ENCODE peak calls at places on chromosome 21, in nine cellular contexts. One of them, this sample, is unnamed.

GRCh38 chr21:37001446-37001845 is 5.1 kb upstream of the RIPPLY3 start:
- DNase-seq in GM10248: no peak
- DNase-seq in sigmoid colon: no peak
- DNase-seq in Ammon's horn: no peak
- DNase-seq in T-helper 2 cell: no peak
- DNase-seq in GM13977: no peak
- DNase-seq in GDM1: no peak
- DNase-seq in SK-N-SH: no peak
- DNase-seq in activated CD4-positive, alpha-beta T cell treated with anti-CD3 and anti-CD28 coated beads, Interleukin-2, amount 10 ng/mL, durations not matched to agents 7 days and 5 days: no peak
- DNase-seq in this sample: no peak

GRCh38 chr21:45363921-45364463 is 41.0 kb upstream of the COL18A1 start:
- DNase-seq in activated CD4-positive, alpha-beta T cell treated with anti-CD3 and anti-CD28 coated beads, Interleukin-2, amount 10 ng/mL, durations not matched to agents 7 days and 5 days: peak; percentile 17
- DNase-seq in T-helper 2 cell: peak; percentile 37
- DNase-seq in GDM1: no peak
- DNase-seq in SK-N-SH: no peak
- DNase-seq in GM13977: peak; percentile 79
- DNase-seq in GM10248: peak; percentile 63
- DNase-seq in sigmoid colon: peak; percentile 95
- DNase-seq in Ammon's horn: peak; percentile 73
- DNase-seq in this sample: no peak

GRCh38 chr21:26027696-26028095 is 142.9 kb downstream of the APP start:
- DNase-seq in GDM1: no peak
- DNase-seq in activated CD4-positive, alpha-beta T cell treated with anti-CD3 and anti-CD28 coated beads, Interleukin-2, amount 10 ng/mL, durations not matched to agents 7 days and 5 days: no peak
- DNase-seq in GM13977: no peak
- DNase-seq in sigmoid colon: no peak
- DNase-seq in T-helper 2 cell: no peak
- DNase-seq in Ammon's horn: no peak
- DNase-seq in GM10248: no peak
- DNase-seq in SK-N-SH: no peak
- DNase-seq in this sample: no peak

GRCh38 chr21:45600248-45600647 is 43.3 kb upstream of the PCBP3 start:
- DNase-seq in activated CD4-positive, alpha-beta T cell treated with anti-CD3 and anti-CD28 coated beads, Interleukin-2, amount 10 ng/mL, durations not matched to agents 7 days and 5 days: no peak
- DNase-seq in T-helper 2 cell: no peak
- DNase-seq in sigmoid colon: no peak
- DNase-seq in Ammon's horn: no peak
- DNase-seq in SK-N-SH: no peak
- DNase-seq in GDM1: no peak
- DNase-seq in GM13977: no peak
- DNase-seq in GM10248: no peak
- DNase-seq in this sample: no peak

GRCh38 chr21:29189358-29189757 is 58.9 kb downstream of the MAP3K7CL start:
- DNase-seq in activated CD4-positive, alpha-beta T cell treated with anti-CD3 and anti-CD28 coated beads, Interleukin-2, amount 10 ng/mL, durations not matched to agents 7 days and 5 days: no peak
- DNase-seq in GDM1: no peak
- DNase-seq in T-helper 2 cell: no peak
- DNase-seq in GM13977: no peak
- DNase-seq in GM10248: no peak
- DNase-seq in sigmoid colon: no peak
- DNase-seq in SK-N-SH: no peak
- DNase-seq in Ammon's horn: no peak
- DNase-seq in this sample: no peak

GRCh38 chr21:28454978-28455600 is 537.6 kb downstream of the LTN1 start:
- DNase-seq in sigmoid colon: no peak
- DNase-seq in T-helper 2 cell: no peak
- DNase-seq in GM10248: no peak
- DNase-seq in Ammon's horn: peak; percentile 20
- DNase-seq in activated CD4-positive, alpha-beta T cell treated with anti-CD3 and anti-CD28 coated beads, Interleukin-2, amount 10 ng/mL, durations not matched to agents 7 days and 5 days: no peak
- DNase-seq in GDM1: no peak
- DNase-seq in SK-N-SH: no peak
- DNase-seq in GM13977: no peak
- DNase-seq in this sample: no peak

GRCh38 chr21:45525153-45525909 is 16.9 kb downstream of the SLC19A1 start:
- DNase-seq in GDM1: no peak
- DNase-seq in SK-N-SH: no peak
- DNase-seq in Ammon's horn: no peak
- DNase-seq in GM13977: no peak
- DNase-seq in T-helper 2 cell: no peak
- DNase-seq in GM10248: no peak
- DNase-seq in sigmoid colon: peak; percentile 63
- DNase-seq in activated CD4-positive, alpha-beta T cell treated with anti-CD3 and anti-CD28 coated beads, Interleukin-2, amount 10 ng/mL, durations not matched to agents 7 days and 5 days: no peak
- DNase-seq in this sample: peak; percentile 97

GRCh38 chr21:33940846-33941245 is 25.2 kb upstream of the ATP5PO start:
- DNase-seq in GM13977: no peak
- DNase-seq in Ammon's horn: no peak
- DNase-seq in GDM1: no peak
- DNase-seq in sigmoid colon: no peak
- DNase-seq in SK-N-SH: no peak
- DNase-seq in GM10248: no peak
- DNase-seq in activated CD4-positive, alpha-beta T cell treated with anti-CD3 and anti-CD28 coated beads, Interleukin-2, amount 10 ng/mL, durations not matched to agents 7 days and 5 days: no peak
- DNase-seq in T-helper 2 cell: no peak
- DNase-seq in this sample: no peak

GRCh38 chr21:46424062-46424591 is 34.6 kb upstream of the DIP2A start:
- DNase-seq in T-helper 2 cell: no peak
- DNase-seq in GDM1: no peak
- DNase-seq in SK-N-SH: no peak
- DNase-seq in Ammon's horn: no peak
- DNase-seq in sigmoid colon: no peak
- DNase-seq in GM13977: no peak
- DNase-seq in GM10248: no peak
- DNase-seq in activated CD4-positive, alpha-beta T cell treated with anti-CD3 and anti-CD28 coated beads, Interleukin-2, amount 10 ng/mL, durations not matched to agents 7 days and 5 days: peak; percentile 28
- DNase-seq in this sample: no peak

GRCh38 chr21:33007747-33008146 is 18.0 kb upstream of the OLIG2 start:
- DNase-seq in Ammon's horn: no peak
- DNase-seq in GM13977: no peak
- DNase-seq in GM10248: no peak
- DNase-seq in SK-N-SH: no peak
- DNase-seq in sigmoid colon: no peak
- DNase-seq in T-helper 2 cell: no peak
- DNase-seq in GDM1: no peak
- DNase-seq in activated CD4-positive, alpha-beta T cell treated with anti-CD3 and anti-CD28 coated beads, Interleukin-2, amount 10 ng/mL, durations not matched to agents 7 days and 5 days: no peak
- DNase-seq in this sample: no peak

GRCh38 chr21:45006536-45007079 is 66.8 kb downstream of the SLX9 start:
- DNase-seq in GM10248: no peak
- DNase-seq in SK-N-SH: no peak
- DNase-seq in T-helper 2 cell: no peak
- DNase-seq in sigmoid colon: no peak
- DNase-seq in GDM1: no peak
- DNase-seq in activated CD4-positive, alpha-beta T cell treated with anti-CD3 and anti-CD28 coated beads, Interleukin-2, amount 10 ng/mL, durations not matched to agents 7 days and 5 days: no peak
- DNase-seq in GM13977: no peak
- DNase-seq in Ammon's horn: no peak
- DNase-seq in this sample: no peak

GRCh38 chr21:32990666-32991065 is 35.1 kb upstream of the OLIG2 start:
- DNase-seq in GM10248: no peak
- DNase-seq in sigmoid colon: no peak
- DNase-seq in GM13977: no peak
- DNase-seq in T-helper 2 cell: no peak
- DNase-seq in Ammon's horn: no peak
- DNase-seq in GDM1: no peak
- DNase-seq in SK-N-SH: no peak
- DNase-seq in activated CD4-positive, alpha-beta T cell treated with anti-CD3 and anti-CD28 coated beads, Interleukin-2, amount 10 ng/mL, durations not matched to agents 7 days and 5 days: no peak
- DNase-seq in this sample: peak; percentile 14

GRCh38 chr21:46604975-46605758 is at the start of gene S100B:
- DNase-seq in GDM1: peak; percentile 72
- DNase-seq in T-helper 2 cell: peak; percentile 25
- DNase-seq in sigmoid colon: peak; percentile 73
- DNase-seq in activated CD4-positive, alpha-beta T cell treated with anti-CD3 and anti-CD28 coated beads, Interleukin-2, amount 10 ng/mL, durations not matched to agents 7 days and 5 days: peak; percentile 24
- DNase-seq in GM10248: no peak
- DNase-seq in SK-N-SH: peak; percentile 86
- DNase-seq in GM13977: no peak
- DNase-seq in Ammon's horn: peak; percentile 97
- DNase-seq in this sample: no peak

GRCh38 chr21:44301093-44301492 is 1.2 kb downstream of the PFKL start:
- DNase-seq in GDM1: no peak
- DNase-seq in sigmoid colon: no peak
- DNase-seq in T-helper 2 cell: no peak
- DNase-seq in GM10248: no peak
- DNase-seq in activated CD4-positive, alpha-beta T cell treated with anti-CD3 and anti-CD28 coated beads, Interleukin-2, amount 10 ng/mL, durations not matched to agents 7 days and 5 days: no peak
- DNase-seq in Ammon's horn: no peak
- DNase-seq in GM13977: no peak
- DNase-seq in SK-N-SH: no peak
- DNase-seq in this sample: no peak

GRCh38 chr21:23968722-23969647 is 1638.3 kb downstream of the MRPL39 start:
- DNase-seq in GM10248: peak; percentile 40
- DNase-seq in T-helper 2 cell: peak; percentile 94
- DNase-seq in SK-N-SH: peak; percentile 47
- DNase-seq in Ammon's horn: no peak
- DNase-seq in GDM1: peak; percentile 53
- DNase-seq in activated CD4-positive, alpha-beta T cell treated with anti-CD3 and anti-CD28 coated beads, Interleukin-2, amount 10 ng/mL, durations not matched to agents 7 days and 5 days: peak; percentile 88
- DNase-seq in sigmoid colon: no peak
- DNase-seq in GM13977: peak; percentile 35
- DNase-seq in this sample: no peak

GRCh38 chr21:8993943-8994639 is 1527.3 kb upstream of the TPTE start:
- DNase-seq in T-helper 2 cell: no peak
- DNase-seq in GM13977: peak; percentile 32
- DNase-seq in activated CD4-positive, alpha-beta T cell treated with anti-CD3 and anti-CD28 coated beads, Interleukin-2, amount 10 ng/mL, durations not matched to agents 7 days and 5 days: no peak
- DNase-seq in GDM1: no peak
- DNase-seq in Ammon's horn: no peak
- DNase-seq in GM10248: no peak
- DNase-seq in sigmoid colon: no peak
- DNase-seq in SK-N-SH: no peak
- DNase-seq in this sample: no peak

GRCh38 chr21:45513741-45514310 is 28.4 kb downstream of the SLC19A1 start:
- DNase-seq in sigmoid colon: peak; percentile 29
- DNase-seq in GM10248: no peak
- DNase-seq in GDM1: no peak
- DNase-seq in SK-N-SH: no peak
- DNase-seq in activated CD4-positive, alpha-beta T cell treated with anti-CD3 and anti-CD28 coated beads, Interleukin-2, amount 10 ng/mL, durations not matched to agents 7 days and 5 days: no peak
- DNase-seq in T-helper 2 cell: no peak
- DNase-seq in Ammon's horn: no peak
- DNase-seq in GM13977: no peak
- DNase-seq in this sample: peak; percentile 48

GRCh38 chr21:34243562-34243961 is 120.2 kb upstream of the KCNE2 start:
- DNase-seq in GDM1: peak; percentile 14
- DNase-seq in T-helper 2 cell: peak; percentile 43
- DNase-seq in GM13977: no peak
- DNase-seq in sigmoid colon: no peak
- DNase-seq in GM10248: no peak
- DNase-seq in Ammon's horn: no peak
- DNase-seq in activated CD4-positive, alpha-beta T cell treated with anti-CD3 and anti-CD28 coated beads, Interleukin-2, amount 10 ng/mL, durations not matched to agents 7 days and 5 days: peak; percentile 14
- DNase-seq in SK-N-SH: peak; percentile 20
- DNase-seq in this sample: peak; percentile 49

GRCh38 chr21:41668686-41669532 is 97.9 kb downstream of the RIPK4 start:
- DNase-seq in SK-N-SH: no peak
- DNase-seq in Ammon's horn: no peak
- DNase-seq in GM10248: no peak
- DNase-seq in T-helper 2 cell: no peak
- DNase-seq in GDM1: no peak
- DNase-seq in GM13977: no peak
- DNase-seq in activated CD4-positive, alpha-beta T cell treated with anti-CD3 and anti-CD28 coated beads, Interleukin-2, amount 10 ng/mL, durations not matched to agents 7 days and 5 days: no peak
- DNase-seq in sigmoid colon: peak; percentile 41
- DNase-seq in this sample: no peak

GRCh38 chr21:42291003-42291750 is 24.0 kb downstream of the TFF3 start:
- DNase-seq in SK-N-SH: no peak
- DNase-seq in GDM1: no peak
- DNase-seq in activated CD4-positive, alpha-beta T cell treated with anti-CD3 and anti-CD28 coated beads, Interleukin-2, amount 10 ng/mL, durations not matched to agents 7 days and 5 days: no peak
- DNase-seq in T-helper 2 cell: no peak
- DNase-seq in GM10248: no peak
- DNase-seq in sigmoid colon: no peak
- DNase-seq in Ammon's horn: no peak
- DNase-seq in GM13977: no peak
- DNase-seq in this sample: no peak

This sample was measured in left lobe of liver.